ENCODE peak calls at places on chromosome 13, in five cellular contexts. One of them, this sample, is unnamed.

GRCh38 chr13:92473736-92474465 is 752.7 kb upstream of the GPC6 start:
- DNase-seq in HepG2: no peak
- DNase-seq in A549: no peak
- DNase-seq in K562: no peak
- DNase-seq in GM12878: no peak
- DNase-seq in this sample: no peak

GRCh38 chr13:42272115-42272756 is at the start of gene AKAP11:
- DNase-seq in HepG2: peak; percentile 15
- DNase-seq in A549: peak; percentile 5
- DNase-seq in K562: peak; percentile 21
- DNase-seq in GM12878: no peak
- DNase-seq in this sample: no peak

GRCh38 chr13:29844441-29844840 is 6.0 kb downstream of the UBL3 start:
- DNase-seq in HepG2: no peak
- DNase-seq in A549: no peak
- DNase-seq in K562: no peak
- DNase-seq in GM12878: no peak
- DNase-seq in this sample: no peak

GRCh38 chr13:73715910-73716257 is 418.3 kb downstream of the KLF12 start:
- DNase-seq in HepG2: no peak
- DNase-seq in A549: no peak
- DNase-seq in K562: no peak
- DNase-seq in GM12878: no peak
- DNase-seq in this sample: no peak

GRCh38 chr13:99610702-99611289 is 109.5 kb downstream of the TM9SF2 start:
- DNase-seq in HepG2: no peak
- DNase-seq in A549: no peak
- DNase-seq in K562: no peak
- DNase-seq in GM12878: no peak
- DNase-seq in this sample: no peak

GRCh38 chr13:64709079-64709478 is 2521.1 kb downstream of the PCDH9 start:
- DNase-seq in HepG2: no peak
- DNase-seq in A549: no peak
- DNase-seq in K562: no peak
- DNase-seq in GM12878: no peak
- DNase-seq in this sample: no peak

GRCh38 chr13:27176772-27177171 is 5.2 kb upstream of the USP12 start:
- DNase-seq in HepG2: no peak
- DNase-seq in A549: no peak
- DNase-seq in K562: no peak
- DNase-seq in GM12878: no peak
- DNase-seq in this sample: no peak

GRCh38 chr13:40749327-40749726 is 21.7 kb downstream of the MRPS31 start:
- DNase-seq in HepG2: no peak
- DNase-seq in A549: no peak
- DNase-seq in K562: no peak
- DNase-seq in GM12878: no peak
- DNase-seq in this sample: no peak

GRCh38 chr13:39900106-39900750 is 244.8 kb downstream of the COG6 start:
- DNase-seq in HepG2: no peak
- DNase-seq in A549: no peak
- DNase-seq in K562: no peak
- DNase-seq in GM12878: no peak
- DNase-seq in this sample: no peak

GRCh38 chr13:98050041-98050466 is 92.8 kb upstream of the FARP1 start:
- DNase-seq in HepG2: peak; percentile 78
- DNase-seq in A549: no peak
- DNase-seq in K562: no peak
- DNase-seq in GM12878: no peak
- DNase-seq in this sample: peak; percentile 38

GRCh38 chr13:90055121-90055520 is 1292.4 kb upstream of the MIR17HG start:
- DNase-seq in HepG2: no peak
- DNase-seq in A549: no peak
- DNase-seq in K562: no peak
- DNase-seq in GM12878: no peak
- DNase-seq in this sample: no peak

GRCh38 chr13:85729296-85729695 is 69.9 kb downstream of the SLITRK6 start:
- DNase-seq in HepG2: no peak
- DNase-seq in A549: no peak
- DNase-seq in K562: no peak
- DNase-seq in GM12878: no peak
- DNase-seq in this sample: no peak

GRCh38 chr13:50115695-50116094 is 100.5 kb downstream of the KCNRG start:
- DNase-seq in HepG2: no peak
- DNase-seq in A549: no peak
- DNase-seq in K562: no peak
- DNase-seq in GM12878: no peak
- DNase-seq in this sample: no peak

GRCh38 chr13:21033866-21034601 is 27.4 kb downstream of the LATS2 start:
- DNase-seq in HepG2: no peak
- DNase-seq in A549: no peak
- DNase-seq in K562: no peak
- DNase-seq in GM12878: no peak
- DNase-seq in this sample: no peak

GRCh38 chr13:100530645-100531044 is 57.9 kb downstream of the GGACT start:
- DNase-seq in HepG2: peak; percentile 19
- DNase-seq in A549: no peak
- DNase-seq in K562: no peak
- DNase-seq in GM12878: no peak
- DNase-seq in this sample: no peak

GRCh38 chr13:38796890-38797289 is 110.0 kb downstream of the FREM2 start:
- DNase-seq in HepG2: no peak
- DNase-seq in A549: no peak
- DNase-seq in K562: no peak
- DNase-seq in GM12878: no peak
- DNase-seq in this sample: no peak

GRCh38 chr13:50209646-50210045 is 194.4 kb downstream of the KCNRG start:
- DNase-seq in HepG2: no peak
- DNase-seq in A549: no peak
- DNase-seq in K562: no peak
- DNase-seq in GM12878: no peak
- DNase-seq in this sample: no peak

GRCh38 chr13:112103971-112104872 is 37.3 kb downstream of the SOX1 start:
- DNase-seq in HepG2: no peak
- DNase-seq in A549: no peak
- DNase-seq in K562: no peak
- DNase-seq in GM12878: no peak
- DNase-seq in this sample: no peak

GRCh38 chr13:112104873-112105234 is 37.9 kb downstream of the SOX1 start:
- DNase-seq in HepG2: no peak
- DNase-seq in A549: no peak
- DNase-seq in K562: no peak
- DNase-seq in GM12878: no peak
- DNase-seq in this sample: no peak

GRCh38 chr13:112103260-112103843 is 36.4 kb downstream of the SOX1 start:
- DNase-seq in HepG2: no peak
- DNase-seq in A549: no peak
- DNase-seq in K562: no peak
- DNase-seq in GM12878: no peak
- DNase-seq in this sample: no peak

GRCh38 chr13:112101360-112101930 is 34.5 kb downstream of the SOX1 start:
- DNase-seq in HepG2: no peak
- DNase-seq in A549: no peak
- DNase-seq in K562: no peak
- DNase-seq in GM12878: no peak
- DNase-seq in this sample: no peak

DNA sequence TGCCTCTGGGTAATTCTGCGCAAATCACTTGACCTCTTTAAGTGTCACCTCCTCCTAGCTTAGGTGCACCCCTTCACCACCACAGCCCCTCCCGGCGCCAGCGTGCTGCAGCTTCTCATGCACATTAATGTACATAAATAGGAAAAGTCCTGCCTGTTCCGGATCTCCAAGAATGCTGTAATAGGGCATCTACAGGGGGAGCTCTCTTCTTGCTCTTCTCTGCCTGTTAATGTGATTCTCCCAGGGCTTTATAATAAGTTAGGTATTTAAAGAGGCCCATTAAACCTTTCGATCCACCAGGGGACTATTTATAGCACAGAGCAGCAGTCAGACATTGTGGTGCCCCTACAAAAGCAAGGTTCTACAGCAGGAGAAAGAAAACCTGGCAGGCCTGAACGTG is 35.3 kb downstream of the SOX1 start:
- DNase-seq in HepG2: peak; percentile 6
- DNase-seq in A549: no peak
- DNase-seq in K562: no peak
- DNase-seq in GM12878: no peak
- DNase-seq in this sample: no peak
- H3K27ac ChIP-seq in HepG2: no peak overlapping the region
- H3K27ac ChIP-seq in A549: no peak overlapping the region
- H3K27ac ChIP-seq in K562: no peak overlapping the region
- H3K27ac ChIP-seq in GM12878: no peak overlapping the region
- H3K27ac ChIP-seq in this sample: no peak overlapping the region

DNA sequence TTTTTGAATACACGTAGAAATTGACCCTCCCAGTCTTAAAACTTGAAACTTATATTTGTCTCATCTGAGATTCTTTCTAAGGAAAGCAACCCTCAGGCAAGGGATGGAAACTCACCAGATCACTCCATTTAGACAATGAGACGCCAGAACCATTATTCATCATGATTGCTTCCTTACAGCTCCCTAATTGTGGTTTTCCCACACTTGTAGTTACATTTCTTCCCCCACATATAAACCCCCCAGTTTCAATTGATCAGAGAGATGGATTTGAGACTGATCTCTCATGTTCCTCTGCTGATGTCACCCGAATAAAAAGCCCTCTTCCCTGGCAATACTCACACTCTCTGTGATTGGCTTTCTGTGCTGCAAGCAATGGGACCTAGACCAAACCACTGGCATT is 197.9 kb upstream of the STARD13 start:
- DNase-seq in HepG2: no peak
- DNase-seq in A549: no peak
- DNase-seq in K562: no peak
- DNase-seq in GM12878: no peak
- DNase-seq in this sample: no peak
- TF ChIP-seq SMC3 in HepG2: no peak
- TF ChIP-seq SMC3 in A549: no peak
- TF ChIP-seq SMC3 in K562: no peak
- TF ChIP-seq SMC3 in GM12878: no peak
- TF ChIP-seq SMC3 in this sample: no peak

GRCh38 chr13:24274452-24274971 is 34.9 kb upstream of the C1QTNF9 start:
- DNase-seq in HepG2: no peak
- DNase-seq in A549: no peak
- DNase-seq in K562: no peak
- DNase-seq in GM12878: peak; percentile 88
- DNase-seq in this sample: no peak
- TF ChIP-seq CHD2 in HepG2: no peak
- TF ChIP-seq CHD2 in A549: no peak
- TF ChIP-seq CHD2 in K562: no peak
- TF ChIP-seq CHD2 in GM12878: peak; percentile 73
- TF ChIP-seq CHD2 in this sample: no peak

GRCh38 chr13:51844862-51845573 is at the start of gene TMEM272:
- DNase-seq in HepG2: peak; percentile 43
- DNase-seq in A549: peak; percentile 77
- DNase-seq in K562: peak; percentile 85
- DNase-seq in GM12878: no peak
- DNase-seq in this sample: peak; percentile 87

GRCh38 chr13:51845574-51846318 is 769 bp upstream of the TMEM272 start:
- DNase-seq in HepG2: peak; percentile 27
- DNase-seq in A549: no peak
- DNase-seq in K562: no peak
- DNase-seq in GM12878: no peak
- DNase-seq in this sample: no peak

GRCh38 chr13:51849145-51850101 is 4.4 kb upstream of the TMEM272 start:
- DNase-seq in HepG2: peak; percentile 22
- DNase-seq in A549: peak; percentile 31
- DNase-seq in K562: peak; percentile 59
- DNase-seq in GM12878: no peak
- DNase-seq in this sample: peak; percentile 74

GRCh38 chr13:51846756-51847155 is 1.8 kb upstream of the TMEM272 start:
- DNase-seq in HepG2: no peak
- DNase-seq in A549: no peak
- DNase-seq in K562: no peak
- DNase-seq in GM12878: no peak
- DNase-seq in this sample: no peak

GRCh38 chr13:51848674-51849073 is 3.7 kb upstream of the TMEM272 start:
- DNase-seq in HepG2: peak; percentile 15
- DNase-seq in A549: no peak
- DNase-seq in K562: no peak
- DNase-seq in GM12878: no peak
- DNase-seq in this sample: no peak
- H3K27ac ChIP-seq in HepG2: no peak overlapping the region
- H3K27ac ChIP-seq in A549: no peak overlapping the region
- H3K27ac ChIP-seq in K562: no peak overlapping the region
- H3K27ac ChIP-seq in GM12878: no peak overlapping the region
- H3K27ac ChIP-seq in this sample: no peak overlapping the region

GRCh38 chr13:19685034-19685433 is 51.6 kb downstream of the MPHOSPH8 start:
- DNase-seq in HepG2: peak; percentile 10
- DNase-seq in A549: no peak
- DNase-seq in K562: no peak
- DNase-seq in GM12878: no peak
- DNase-seq in this sample: no peak
- TF ChIP-seq SMC3 in HepG2: no peak
- TF ChIP-seq SMC3 in A549: no peak
- TF ChIP-seq SMC3 in K562: no peak
- TF ChIP-seq SMC3 in GM12878: no peak
- TF ChIP-seq SMC3 in this sample: no peak

DNA sequence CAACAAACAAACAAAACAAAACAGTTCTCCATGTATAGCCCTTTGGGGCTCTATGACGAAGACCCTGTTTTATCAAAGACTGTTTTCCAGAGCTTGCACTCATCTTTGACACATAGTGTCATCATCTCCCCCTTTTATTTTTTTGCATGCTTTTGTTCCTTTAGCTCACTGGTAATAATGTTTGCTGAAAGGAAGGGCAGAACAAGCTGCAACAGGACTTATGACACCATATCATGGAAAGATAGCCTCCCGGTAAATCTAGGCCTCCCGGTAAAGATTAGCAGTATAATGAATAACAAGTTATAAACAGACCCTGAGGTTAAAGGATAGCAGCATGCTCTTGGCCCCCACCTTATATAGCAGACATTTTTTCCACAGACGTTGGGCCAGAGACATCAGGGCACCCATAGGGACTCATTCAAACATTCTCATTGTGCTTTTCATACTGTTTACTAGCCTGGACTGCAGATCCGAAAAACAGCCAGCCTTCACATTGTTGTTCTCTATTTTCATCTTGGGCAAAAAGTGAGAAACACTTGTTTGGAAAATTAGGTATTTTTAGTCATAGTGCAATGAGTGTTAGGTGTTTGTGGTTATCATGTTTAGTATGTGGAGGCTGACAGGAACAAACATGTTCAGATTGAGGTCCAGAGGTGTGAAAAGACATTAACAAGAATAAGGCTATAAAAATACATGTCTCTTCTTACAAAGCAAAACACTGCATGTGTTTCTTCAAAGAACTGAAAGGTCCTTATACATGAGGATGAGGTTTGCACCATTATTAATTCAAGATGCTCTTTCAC is 136.9 kb upstream of the SPRY2 start:
- DNase-seq in HepG2: no peak
- DNase-seq in A549: no peak
- DNase-seq in K562: no peak
- DNase-seq in GM12878: no peak
- DNase-seq in this sample: no peak
- TF ChIP-seq CHD2 in HepG2: no peak
- TF ChIP-seq CHD2 in A549: no peak
- TF ChIP-seq CHD2 in K562: no peak
- TF ChIP-seq CHD2 in GM12878: peak; percentile 83
- TF ChIP-seq CHD2 in this sample: no peak

This sample was measured in SK-N-SH.